ENCODE peak calls at places on chromosomes 16 and 17, in eight cellular contexts. One of them, this sample, is unnamed. For H3K4me1, the result is how much of the 10 kb centered on the place peaks cover.

GRCh38 chr16:15949210-15950166 is at the start of gene ABCC1:
- DNase-seq in HepG2: peak
- DNase-seq in GM23338: peak
- DNase-seq in K562: peak
- DNase-seq in upper lobe of left lung: peak
- DNase-seq in GM12878: no peak
- DNase-seq in stomach: peak
- DNase-seq in prostate gland: peak
- DNase-seq in this sample: peak

GRCh38 chr17:83064021-83064731 is 15.2 kb upstream of the METRNL start:
- DNase-seq in prostate gland: no peak
- DNase-seq in GM12878: no peak
- DNase-seq in K562: no peak
- DNase-seq in GM23338: no peak
- DNase-seq in HepG2: no peak
- DNase-seq in stomach: peak
- DNase-seq in upper lobe of left lung: peak
- DNase-seq in this sample: peak

GRCh38 chr17:83081561-83082201 is 2.3 kb downstream of the METRNL start:
- DNase-seq in K562: no peak
- DNase-seq in GM23338: no peak
- DNase-seq in HepG2: no peak
- DNase-seq in prostate gland: no peak
- DNase-seq in upper lobe of left lung: no peak
- DNase-seq in stomach: peak
- DNase-seq in GM12878: no peak
- DNase-seq in this sample: peak

GRCh38 chr16:76932541-76933211 is 258.3 kb upstream of the MON1B start:
- DNase-seq in upper lobe of left lung: no peak
- DNase-seq in GM23338: no peak
- DNase-seq in prostate gland: no peak
- DNase-seq in K562: no peak
- DNase-seq in GM12878: no peak
- DNase-seq in HepG2: no peak
- DNase-seq in stomach: no peak
- DNase-seq in this sample: no peak

GRCh38 chr17:55496094-55496881 is 15.0 kb downstream of the SMIM36 start:
- DNase-seq in stomach: no peak
- DNase-seq in GM12878: no peak
- DNase-seq in prostate gland: no peak
- DNase-seq in GM23338: no peak
- DNase-seq in HepG2: peak
- DNase-seq in K562: no peak
- DNase-seq in upper lobe of left lung: no peak
- DNase-seq in this sample: no peak

GRCh38 chr17:45393477-45393876 is 39.2 kb downstream of the ARHGAP27 start:
- DNase-seq in GM23338: no peak
- DNase-seq in GM12878: no peak
- DNase-seq in HepG2: no peak
- DNase-seq in K562: no peak
- DNase-seq in stomach: no peak
- DNase-seq in prostate gland: no peak
- DNase-seq in upper lobe of left lung: no peak
- DNase-seq in this sample: no peak

GRCh38 chr17:28657756-28658155 is 4.0 kb downstream of the SDF2 start:
- DNase-seq in stomach: no peak
- DNase-seq in upper lobe of left lung: no peak
- DNase-seq in K562: no peak
- DNase-seq in HepG2: no peak
- DNase-seq in GM23338: no peak
- DNase-seq in prostate gland: no peak
- DNase-seq in GM12878: no peak
- DNase-seq in this sample: no peak

GRCh38 chr17:63772801-63773271 is 561 bp downstream of the CCDC47 start:
- DNase-seq in HepG2: peak
- DNase-seq in stomach: no peak
- DNase-seq in GM12878: no peak
- DNase-seq in prostate gland: peak
- DNase-seq in GM23338: peak
- DNase-seq in upper lobe of left lung: no peak
- DNase-seq in K562: no peak
- DNase-seq in this sample: no peak

GRCh38 chr17:11293480-11293879 is 52.5 kb downstream of the SHISA6 start:
- DNase-seq in stomach: no peak
- DNase-seq in K562: no peak
- DNase-seq in upper lobe of left lung: no peak
- DNase-seq in prostate gland: no peak
- DNase-seq in HepG2: no peak
- DNase-seq in GM23338: no peak
- DNase-seq in GM12878: no peak
- DNase-seq in this sample: no peak

GRCh38 chr16:6682142-6682811 is 650.4 kb upstream of the RBFOX1 start:
- DNase-seq in GM12878: no peak
- DNase-seq in GM23338: peak
- DNase-seq in prostate gland: no peak
- DNase-seq in HepG2: peak
- DNase-seq in upper lobe of left lung: no peak
- DNase-seq in stomach: peak
- DNase-seq in K562: peak
- DNase-seq in this sample: no peak

GRCh38 chr16:64751906-64752305 is 370.0 kb downstream of the CDH11 start:
- DNase-seq in prostate gland: no peak
- DNase-seq in stomach: no peak
- DNase-seq in K562: no peak
- DNase-seq in HepG2: no peak
- DNase-seq in GM12878: no peak
- DNase-seq in upper lobe of left lung: no peak
- DNase-seq in GM23338: no peak
- DNase-seq in this sample: no peak

GRCh38 chr17:68601565-68602266 is 549 bp upstream of the FAM20A start:
- DNase-seq in prostate gland: no peak
- DNase-seq in HepG2: no peak
- DNase-seq in K562: no peak
- DNase-seq in GM12878: no peak
- DNase-seq in stomach: no peak
- DNase-seq in GM23338: no peak
- DNase-seq in upper lobe of left lung: no peak
- DNase-seq in this sample: no peak

GRCh38 chr16:27267037-27267677 is 1.4 kb downstream of the NSMCE1 start:
- DNase-seq in K562: no peak
- DNase-seq in GM23338: no peak
- DNase-seq in stomach: no peak
- DNase-seq in GM12878: peak
- DNase-seq in prostate gland: no peak
- DNase-seq in upper lobe of left lung: no peak
- DNase-seq in HepG2: no peak
- DNase-seq in this sample: no peak

GRCh38 chr16:27265982-27266381 is 2.6 kb downstream of the NSMCE1 start:
- DNase-seq in K562: no peak
- DNase-seq in stomach: no peak
- DNase-seq in GM12878: no peak
- DNase-seq in GM23338: no peak
- DNase-seq in upper lobe of left lung: no peak
- DNase-seq in prostate gland: no peak
- DNase-seq in HepG2: no peak
- DNase-seq in this sample: no peak

GRCh38 chr16:27269300-27270150 is 953 bp upstream of the NSMCE1 start:
- DNase-seq in K562: no peak
- DNase-seq in GM12878: no peak
- DNase-seq in prostate gland: no peak
- DNase-seq in stomach: no peak
- DNase-seq in upper lobe of left lung: no peak
- DNase-seq in HepG2: peak
- DNase-seq in GM23338: no peak
- DNase-seq in this sample: no peak

GRCh38 chr16:27270389-27270788 is 1.8 kb upstream of the NSMCE1 start:
- DNase-seq in stomach: no peak
- DNase-seq in prostate gland: no peak
- DNase-seq in HepG2: no peak
- DNase-seq in GM12878: no peak
- DNase-seq in GM23338: no peak
- DNase-seq in K562: no peak
- DNase-seq in upper lobe of left lung: no peak
- DNase-seq in this sample: no peak

DNA sequence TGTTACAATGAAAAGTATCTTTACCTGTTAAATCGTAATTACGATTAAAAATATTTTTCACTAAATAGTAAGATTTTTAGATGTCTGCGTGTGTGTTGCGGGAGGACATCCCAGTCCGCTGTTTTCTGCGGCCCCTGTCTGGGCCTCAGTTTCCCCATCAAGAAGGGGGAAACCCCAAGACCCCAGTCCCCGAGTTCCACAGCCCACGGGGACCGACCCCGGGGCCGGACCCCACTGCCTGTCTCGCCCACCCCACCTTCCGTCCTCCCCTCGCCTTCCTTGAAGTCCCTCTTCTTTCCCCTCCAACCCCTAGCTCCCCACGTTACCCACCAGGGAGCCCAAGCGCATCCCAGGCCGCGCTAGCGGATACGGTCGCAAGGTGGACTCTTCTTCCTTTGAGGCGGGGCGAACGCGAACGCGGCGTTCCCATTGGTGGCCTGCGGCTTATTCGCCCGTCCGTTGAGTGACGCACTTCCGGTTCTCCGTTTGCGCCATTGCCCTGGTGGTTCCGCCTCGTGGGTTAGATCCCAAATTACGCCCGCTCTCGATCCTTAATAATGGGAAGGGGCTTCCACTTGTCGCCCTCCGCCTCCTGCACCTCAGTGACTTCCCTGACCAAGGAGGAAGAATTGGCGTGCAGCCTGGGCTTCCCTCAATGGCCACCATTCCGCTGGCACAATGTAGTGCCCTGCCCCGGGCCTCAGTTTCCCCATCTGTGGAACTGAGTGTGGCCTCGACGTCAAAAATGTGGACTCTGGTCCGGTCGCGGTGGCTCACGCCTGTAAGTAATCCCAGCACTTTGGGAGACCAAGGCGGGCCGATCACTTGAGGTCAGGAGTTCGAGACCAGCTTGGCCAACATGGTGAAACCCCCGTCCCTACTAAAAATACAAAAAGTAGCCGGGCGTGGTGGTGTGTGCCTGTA is at the start of gene NSMCE1:
- DNase-seq in HepG2: peak
- DNase-seq in GM23338: peak
- DNase-seq in K562: peak
- DNase-seq in GM12878: peak
- DNase-seq in stomach: peak
- DNase-seq in upper lobe of left lung: peak
- DNase-seq in prostate gland: peak
- DNase-seq in this sample: peak
- TF ChIP-seq POLR2AphosphoS5 in HepG2: peak
- TF ChIP-seq POLR2AphosphoS5 in GM23338: peak
- TF ChIP-seq POLR2AphosphoS5 in K562: peak
- TF ChIP-seq POLR2AphosphoS5 in GM12878: peak
- TF ChIP-seq POLR2AphosphoS5 in stomach: peak
- TF ChIP-seq POLR2AphosphoS5 in upper lobe of left lung: peak
- TF ChIP-seq POLR2AphosphoS5 in prostate gland: peak
- TF ChIP-seq POLR2AphosphoS5 in this sample: peak

GRCh38 chr16:56421313-56421712 is 4.0 kb downstream of the AMFR start:
- DNase-seq in K562: no peak
- DNase-seq in GM12878: peak
- DNase-seq in prostate gland: no peak
- DNase-seq in GM23338: no peak
- DNase-seq in upper lobe of left lung: no peak
- DNase-seq in HepG2: no peak
- DNase-seq in stomach: no peak
- DNase-seq in this sample: no peak

GRCh38 chr16:56421976-56422669 is 3.2 kb downstream of the AMFR start:
- DNase-seq in K562: peak
- DNase-seq in GM12878: no peak
- DNase-seq in GM23338: no peak
- DNase-seq in upper lobe of left lung: no peak
- DNase-seq in HepG2: peak
- DNase-seq in stomach: no peak
- DNase-seq in prostate gland: no peak
- DNase-seq in this sample: no peak

GRCh38 chr16:56422896-56423441 is 2.4 kb downstream of the AMFR start:
- DNase-seq in stomach: no peak
- DNase-seq in prostate gland: no peak
- DNase-seq in K562: no peak
- DNase-seq in upper lobe of left lung: no peak
- DNase-seq in HepG2: no peak
- DNase-seq in GM23338: no peak
- DNase-seq in GM12878: no peak
- DNase-seq in this sample: no peak

GRCh38 chr16:56419740-56420548 is 5.4 kb downstream of the AMFR start:
- DNase-seq in HepG2: peak
- DNase-seq in upper lobe of left lung: no peak
- DNase-seq in K562: no peak
- DNase-seq in GM12878: no peak
- DNase-seq in stomach: no peak
- DNase-seq in prostate gland: no peak
- DNase-seq in GM23338: peak
- DNase-seq in this sample: no peak

GRCh38 chr16:56420613-56421012 is 4.7 kb downstream of the AMFR start:
- DNase-seq in prostate gland: no peak
- DNase-seq in HepG2: no peak
- DNase-seq in GM23338: no peak
- DNase-seq in upper lobe of left lung: no peak
- DNase-seq in stomach: no peak
- DNase-seq in GM12878: no peak
- DNase-seq in K562: no peak
- DNase-seq in this sample: no peak
- H3K4me1 ChIP-seq in prostate gland: under half
- H3K4me1 ChIP-seq in HepG2: half or more
- H3K4me1 ChIP-seq in GM23338: under half
- H3K4me1 ChIP-seq in upper lobe of left lung: under half
- H3K4me1 ChIP-seq in stomach: half or more
- H3K4me1 ChIP-seq in GM12878: under half
- H3K4me1 ChIP-seq in K562: under half
- H3K4me1 ChIP-seq in this sample: half or more

GRCh38 chr17:67461228-67461780 is 84.2 kb downstream of the PITPNC1 start:
- DNase-seq in GM12878: no peak
- DNase-seq in HepG2: no peak
- DNase-seq in K562: no peak
- DNase-seq in upper lobe of left lung: no peak
- DNase-seq in prostate gland: no peak
- DNase-seq in GM23338: no peak
- DNase-seq in stomach: no peak
- DNase-seq in this sample: no peak
- H3K4me3 ChIP-seq in GM12878: no peak
- H3K4me3 ChIP-seq in HepG2: no peak
- H3K4me3 ChIP-seq in K562: no peak
- H3K4me3 ChIP-seq in upper lobe of left lung: no peak
- H3K4me3 ChIP-seq in prostate gland: no peak
- H3K4me3 ChIP-seq in GM23338: no peak
- H3K4me3 ChIP-seq in stomach: no peak
- H3K4me3 ChIP-seq in this sample: no peak

DNA sequence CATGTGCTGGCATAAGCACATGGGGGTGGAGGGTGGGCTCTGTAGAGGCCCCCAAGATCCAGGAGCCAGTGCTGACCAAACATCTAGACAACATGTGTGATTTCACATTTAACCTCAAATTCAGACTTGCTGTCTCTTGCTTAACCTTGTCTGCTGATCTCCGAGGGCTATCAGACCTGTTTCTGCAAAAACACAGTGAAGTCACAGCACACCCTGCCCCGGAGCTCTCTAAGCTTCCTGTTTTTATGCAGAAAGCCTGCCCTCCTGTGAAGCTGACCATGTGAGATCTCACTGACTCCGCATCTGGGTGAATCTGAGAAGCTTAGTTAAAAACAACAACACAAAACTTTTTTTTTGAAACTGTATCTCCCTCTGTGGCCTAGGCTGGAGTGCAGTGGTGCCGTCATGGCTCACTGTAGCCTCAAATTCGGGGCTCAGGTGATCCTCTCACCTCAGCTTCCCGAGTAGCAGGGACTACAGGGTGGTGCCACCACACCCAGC is 6.6 kb upstream of the DPEP2 start:
- DNase-seq in stomach: peak
- DNase-seq in GM12878: no peak
- DNase-seq in GM23338: peak
- DNase-seq in HepG2: no peak
- DNase-seq in prostate gland: no peak
- DNase-seq in K562: no peak
- DNase-seq in upper lobe of left lung: no peak
- DNase-seq in this sample: peak
- TF ChIP-seq POLR2AphosphoS5 in stomach: no peak
- TF ChIP-seq POLR2AphosphoS5 in GM12878: no peak
- TF ChIP-seq POLR2AphosphoS5 in GM23338: no peak
- TF ChIP-seq POLR2AphosphoS5 in HepG2: no peak
- TF ChIP-seq POLR2AphosphoS5 in prostate gland: no peak
- TF ChIP-seq POLR2AphosphoS5 in K562: no peak
- TF ChIP-seq POLR2AphosphoS5 in upper lobe of left lung: peak
- TF ChIP-seq POLR2AphosphoS5 in this sample: no peak

This sample was measured in spleen.